ENCODE peak calls at places on chromosome 11, in four cellular contexts. One of them, this sample, is unnamed.

GRCh38 chr11:37712246-37712645 is 1114.2 kb upstream of the RAG2 start:
- DNase-seq in A549: no peak
- DNase-seq in AG10803: no peak
- DNase-seq in GM23338: peak; percentile 48
- DNase-seq in this sample: peak; percentile 15

GRCh38 chr11:24155792-24156191 is 341.1 kb upstream of the LUZP2 start:
- DNase-seq in A549: no peak
- DNase-seq in AG10803: no peak
- DNase-seq in GM23338: peak; percentile 36
- DNase-seq in this sample: no peak

GRCh38 chr11:70498976-70499801 is 100.9 kb downstream of the CTTN start:
- DNase-seq in A549: no peak
- DNase-seq in AG10803: no peak
- DNase-seq in GM23338: no peak
- DNase-seq in this sample: no peak

GRCh38 chr11:129766858-129767604 is 48.6 kb upstream of the TMEM45B start:
- DNase-seq in A549: peak; percentile 41
- DNase-seq in AG10803: peak; percentile 23
- DNase-seq in GM23338: peak; percentile 80
- DNase-seq in this sample: peak; percentile 34

GRCh38 chr11:67280341-67280790 is 8.7 kb upstream of the ANKRD13D start:
- DNase-seq in A549: no peak
- DNase-seq in AG10803: no peak
- DNase-seq in GM23338: no peak
- DNase-seq in this sample: no peak

GRCh38 chr11:115656684-115657083 is 152.5 kb upstream of the CADM1 start:
- DNase-seq in A549: peak; percentile 27
- DNase-seq in AG10803: no peak
- DNase-seq in GM23338: no peak
- DNase-seq in this sample: no peak

GRCh38 chr11:30107899-30108298 is 91.1 kb upstream of the KCNA4 start:
- DNase-seq in A549: peak; percentile 35
- DNase-seq in AG10803: peak; percentile 68
- DNase-seq in GM23338: no peak
- DNase-seq in this sample: peak; percentile 65

GRCh38 chr11:108647701-108648527 is 17.0 kb upstream of the DDX10 start:
- DNase-seq in A549: peak; percentile 66
- DNase-seq in AG10803: peak; percentile 83
- DNase-seq in GM23338: peak; percentile 90
- DNase-seq in this sample: peak; percentile 92

GRCh38 chr11:120675171-120675570 is 163.6 kb downstream of the GRIK4 start:
- DNase-seq in A549: no peak
- DNase-seq in AG10803: no peak
- DNase-seq in GM23338: no peak
- DNase-seq in this sample: no peak

GRCh38 chr11:14519692-14520085 is 497 bp downstream of the PSMA1 start:
- DNase-seq in A549: no peak
- DNase-seq in AG10803: no peak
- DNase-seq in GM23338: no peak
- DNase-seq in this sample: no peak

GRCh38 chr11:69060806-69061712 is 12.3 kb downstream of the TPCN2 start:
- DNase-seq in A549: no peak
- DNase-seq in AG10803: no peak
- DNase-seq in GM23338: no peak
- DNase-seq in this sample: no peak

GRCh38 chr11:36684840-36685800 is 87.1 kb upstream of the RAG2 start:
- DNase-seq in A549: no peak
- DNase-seq in AG10803: no peak
- DNase-seq in GM23338: no peak
- DNase-seq in this sample: no peak

GRCh38 chr11:76615950-76616349 is 54.6 kb downstream of the LRRC32 start:
- DNase-seq in A549: no peak
- DNase-seq in AG10803: peak; percentile 67
- DNase-seq in GM23338: no peak
- DNase-seq in this sample: peak; percentile 84

GRCh38 chr11:83727251-83727650 is 441.1 kb upstream of the CCDC90B start:
- DNase-seq in A549: no peak
- DNase-seq in AG10803: no peak
- DNase-seq in GM23338: no peak
- DNase-seq in this sample: no peak

GRCh38 chr11:99271527-99271926 is 250.8 kb downstream of the CNTN5 start:
- DNase-seq in A549: no peak
- DNase-seq in AG10803: no peak
- DNase-seq in GM23338: peak; percentile 75
- DNase-seq in this sample: no peak

GRCh38 chr11:15875393-15875792 is 481.0 kb downstream of the SOX6 start:
- DNase-seq in A549: no peak
- DNase-seq in AG10803: no peak
- DNase-seq in GM23338: no peak
- DNase-seq in this sample: no peak

GRCh38 chr11:36035454-36035853 is 91.6 kb downstream of the LDLRAD3 start:
- DNase-seq in A549: no peak
- DNase-seq in AG10803: no peak
- DNase-seq in GM23338: no peak
- DNase-seq in this sample: no peak

GRCh38 chr11:72824020-72824419 is 9.8 kb downstream of the ATG16L2 start:
- DNase-seq in A549: no peak
- DNase-seq in AG10803: no peak
- DNase-seq in GM23338: no peak
- DNase-seq in this sample: no peak

GRCh38 chr11:104946907-104947306 is 21.5 kb downstream of the CASP4 start:
- DNase-seq in A549: peak; percentile 45
- DNase-seq in AG10803: peak; percentile 59
- DNase-seq in GM23338: peak; percentile 71
- DNase-seq in this sample: peak; percentile 61

GRCh38 chr11:96680515-96680914 is 290.7 kb downstream of the JRKL start:
- DNase-seq in A549: no peak
- DNase-seq in AG10803: no peak
- DNase-seq in GM23338: no peak
- DNase-seq in this sample: no peak

GRCh38 chr11:47586456-47586855 is at the start of gene FAM180B:
- DNase-seq in A549: no peak
- DNase-seq in AG10803: no peak
- DNase-seq in GM23338: no peak
- DNase-seq in this sample: no peak

GRCh38 chr11:58318532-58318931 is 40.3 kb downstream of the OR5B17 start:
- DNase-seq in A549: no peak
- DNase-seq in AG10803: peak; percentile 80
- DNase-seq in GM23338: no peak
- DNase-seq in this sample: peak; percentile 5

GRCh38 chr11:32006799-32007388 is 84.0 kb upstream of the RCN1 start:
- DNase-seq in A549: peak; percentile 46
- DNase-seq in AG10803: peak; percentile 54
- DNase-seq in GM23338: peak; percentile 84
- DNase-seq in this sample: peak; percentile 60

GRCh38 chr11:78564037-78564888 is 10.4 kb downstream of the NARS2 start:
- DNase-seq in A549: peak; percentile 67
- DNase-seq in AG10803: peak; percentile 77
- DNase-seq in GM23338: peak; percentile 84
- DNase-seq in this sample: peak; percentile 87

GRCh38 chr11:109138200-109138599 is 283.8 kb upstream of the C11orf87 start:
- DNase-seq in A549: no peak
- DNase-seq in AG10803: peak; percentile 31
- DNase-seq in GM23338: no peak
- DNase-seq in this sample: peak; percentile 69

GRCh38 chr11:10696797-10697620 is 3.5 kb upstream of the IRAG1 start:
- DNase-seq in A549: no peak
- DNase-seq in AG10803: no peak
- DNase-seq in GM23338: no peak
- DNase-seq in this sample: no peak

GRCh38 chr11:105132716-105133511 is 6.7 kb downstream of the CARD18 start:
- DNase-seq in A549: peak; percentile 14
- DNase-seq in AG10803: peak; percentile 50
- DNase-seq in GM23338: no peak
- DNase-seq in this sample: peak; percentile 36

GRCh38 chr11:29312817-29313216 is 704.0 kb downstream of the KCNA4 start:
- DNase-seq in A549: no peak
- DNase-seq in AG10803: no peak
- DNase-seq in GM23338: no peak
- DNase-seq in this sample: peak; percentile 69

GRCh38 chr11:121299417-121299816 is 6.8 kb downstream of the SC5D start:
- DNase-seq in A549: no peak
- DNase-seq in AG10803: no peak
- DNase-seq in GM23338: no peak
- DNase-seq in this sample: no peak

GRCh38 chr11:68314886-68315580 is 2.6 kb downstream of the LRP5 start:
- DNase-seq in A549: peak; percentile 60
- DNase-seq in AG10803: peak; percentile 38
- DNase-seq in GM23338: no peak
- DNase-seq in this sample: no peak

GRCh38 chr11:47857485-47858168 is 9.5 kb upstream of the NUP160 start:
- DNase-seq in A549: peak; percentile 58
- DNase-seq in AG10803: no peak
- DNase-seq in GM23338: no peak
- DNase-seq in this sample: no peak

GRCh38 chr11:30326911-30327310 is 4.0 kb downstream of the ARL14EP start:
- DNase-seq in A549: no peak
- DNase-seq in AG10803: no peak
- DNase-seq in GM23338: no peak
- DNase-seq in this sample: no peak

GRCh38 chr11:68872216-68873003 is 30.7 kb upstream of the CPT1A start:
- DNase-seq in A549: no peak
- DNase-seq in AG10803: peak; percentile 38
- DNase-seq in GM23338: no peak
- DNase-seq in this sample: peak; percentile 60

GRCh38 chr11:102347526-102348331 is 715 bp downstream of the BIRC2 start:
- DNase-seq in A549: peak; percentile 13
- DNase-seq in AG10803: peak; percentile 30
- DNase-seq in GM23338: no peak
- DNase-seq in this sample: peak; percentile 59

GRCh38 chr11:77372736-77373135 is 71.2 kb upstream of the GDPD4 start:
- DNase-seq in A549: no peak
- DNase-seq in AG10803: no peak
- DNase-seq in GM23338: no peak
- DNase-seq in this sample: no peak

GRCh38 chr11:65842144-65842543 is 8.4 kb downstream of the SNX32 start:
- DNase-seq in A549: no peak
- DNase-seq in AG10803: no peak
- DNase-seq in GM23338: no peak
- DNase-seq in this sample: no peak

GRCh38 chr11:47189100-47189834 is 3.0 kb upstream of the PACSIN3 start:
- DNase-seq in A549: peak; percentile 96
- DNase-seq in AG10803: peak; percentile 81
- DNase-seq in GM23338: no peak
- DNase-seq in this sample: peak; percentile 89

DNA sequence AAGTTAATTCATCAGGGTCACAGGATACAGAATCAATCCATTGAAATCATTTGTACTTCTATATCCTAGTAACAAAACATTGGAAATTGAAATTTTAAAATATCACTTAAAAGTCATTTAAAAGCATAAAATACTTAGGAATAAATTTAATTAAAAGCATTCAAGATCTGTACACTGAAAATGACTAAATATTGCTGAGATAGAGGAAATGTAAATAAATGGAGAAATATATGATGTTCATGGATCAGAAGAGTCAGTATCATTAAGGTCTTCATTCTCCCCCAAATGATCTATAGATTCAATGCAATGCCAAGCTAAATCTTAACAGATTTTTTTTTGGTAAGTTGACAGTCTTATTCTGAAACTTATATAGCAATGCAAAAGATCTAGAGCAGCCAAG is 49.8 kb downstream of the RRP8 start:
- DNase-seq in A549: no peak
- DNase-seq in AG10803: no peak
- DNase-seq in GM23338: no peak
- DNase-seq in this sample: no peak
- H3K4me3 ChIP-seq in A549: no peak overlapping the region
- H3K4me3 ChIP-seq in AG10803: no peak overlapping the region
- H3K4me3 ChIP-seq in GM23338: no peak overlapping the region
- H3K4me3 ChIP-seq in this sample: no peak overlapping the region

GRCh38 chr11:87290304-87290922 is 252.7 kb downstream of the TMEM135 start:
- DNase-seq in A549: peak; percentile 59
- DNase-seq in AG10803: peak; percentile 64
- DNase-seq in GM23338: peak; percentile 79
- DNase-seq in this sample: peak; percentile 84
- TF ChIP-seq CTCF in A549: peak; percentile 86
- TF ChIP-seq CTCF in AG10803: peak; percentile 75
- TF ChIP-seq CTCF in GM23338: peak; percentile 61
- TF ChIP-seq CTCF in this sample: peak; percentile 50

GRCh38 chr11:124761301-124762021 is 629 bp downstream of the ESAM start:
- DNase-seq in A549: no peak
- DNase-seq in AG10803: no peak
- DNase-seq in GM23338: peak; percentile 62
- DNase-seq in this sample: no peak
- H3K4me3 ChIP-seq in A549: peak overlapping the region; percentile 75
- H3K4me3 ChIP-seq in AG10803: no peak overlapping the region
- H3K4me3 ChIP-seq in GM23338: peak overlapping the region; percentile 74
- H3K4me3 ChIP-seq in this sample: no peak overlapping the region

GRCh38 chr11:119316017-119316728 is 757 bp downstream of the MCAM start:
- DNase-seq in A549: no peak
- DNase-seq in AG10803: no peak
- DNase-seq in GM23338: no peak
- DNase-seq in this sample: no peak

GRCh38 chr11:119316729-119317591 is at the start of gene MCAM:
- DNase-seq in A549: no peak
- DNase-seq in AG10803: no peak
- DNase-seq in GM23338: peak; percentile 66
- DNase-seq in this sample: peak; percentile 11

GRCh38 chr11:119317592-119318239 is 786 bp upstream of the MCAM start:
- DNase-seq in A549: no peak
- DNase-seq in AG10803: no peak
- DNase-seq in GM23338: no peak
- DNase-seq in this sample: no peak

GRCh38 chr11:119314748-119315138 is 2.2 kb downstream of the MCAM start:
- DNase-seq in A549: no peak
- DNase-seq in AG10803: no peak
- DNase-seq in GM23338: no peak
- DNase-seq in this sample: no peak

GRCh38 chr11:119315139-119316016 is 1.6 kb downstream of the MCAM start:
- DNase-seq in A549: no peak
- DNase-seq in AG10803: no peak
- DNase-seq in GM23338: peak; percentile 73
- DNase-seq in this sample: no peak
- TF ChIP-seq CTCF in A549: no peak
- TF ChIP-seq CTCF in AG10803: peak; percentile 26
- TF ChIP-seq CTCF in GM23338: no peak
- TF ChIP-seq CTCF in this sample: no peak

GRCh38 chr11:100727410-100727809 is 40.3 kb downstream of the ARHGAP42 start:
- DNase-seq in A549: no peak
- DNase-seq in AG10803: no peak
- DNase-seq in GM23338: no peak
- DNase-seq in this sample: no peak
- H3K4me3 ChIP-seq in A549: no peak overlapping the region
- H3K4me3 ChIP-seq in AG10803: no peak overlapping the region
- H3K4me3 ChIP-seq in GM23338: no peak overlapping the region
- H3K4me3 ChIP-seq in this sample: no peak overlapping the region

This sample was measured in fibroblast of the aortic adventitia.